ENCODE peak calls at places on chromosomes 3 and 15, in seven cellular contexts. Z, J, Y, C, G, B and M are unnamed samples.

GRCh38 chr15:67110400-67110799 is 45.0 kb downstream of the SMAD3 start:
- DNase-seq in Z (no peak), G (no peak), J (no peak), C (no peak), Y (no peak), B (no peak), M (peak)

GRCh38 chr3:36700537-36701248 is 63.7 kb downstream of the DCLK3 start:
- DNase-seq in Z (no peak), G (peak), Y (no peak), B (peak), C (peak), J (peak), M (peak)

GRCh38 chr15:101579766-101580165 is 72.4 kb downstream of the TM2D3 start:
- DNase-seq in Z (no peak), G (no peak), C (no peak), B (peak), Y (no peak), J (no peak), M (no peak)

GRCh38 chr3:1692428-1692827 is 406.2 kb upstream of the CNTN4 start:
- DNase-seq in Y (no peak), G (no peak), B (no peak), Z (no peak), J (no peak), C (no peak), M (no peak)

GRCh38 chr15:77087213-77087612 is 16.3 kb upstream of the TSPAN3 start:
- DNase-seq in G (no peak), Z (no peak), J (no peak), Y (no peak), B (no peak), C (no peak), M (no peak)

GRCh38 chr3:30495172-30496124 is 111.0 kb upstream of the TGFBR2 start:
- DNase-seq in C (no peak), G (no peak), Y (no peak), Z (no peak), B (no peak), J (no peak), M (no peak)

GRCh38 chr15:50940506-50940905 is 32.0 kb downstream of the AP4E1 start:
- DNase-seq in C (no peak), G (no peak), Y (no peak), B (peak), Z (no peak), J (no peak), M (no peak)

GRCh38 chr15:55587321-55588069 is 650 bp downstream of the PYGO1 start:
- DNase-seq in C (peak), G (no peak), J (no peak), Z (peak), B (peak), Y (no peak), M (no peak)

GRCh38 chr3:114428173-114428606 is 134.4 kb downstream of the TIGIT start:
- DNase-seq in B (no peak), C (no peak), J (no peak), Z (no peak), Y (no peak), G (no peak), M (no peak)

GRCh38 chr15:59372352-59373211 is at the start of gene MYO1E:
- DNase-seq in B (peak), Z (peak), Y (no peak), G (peak), J (peak), C (peak), M (peak)

GRCh38 chr15:53588773-53589172 is 170.7 kb downstream of the WDR72 start:
- DNase-seq in Y (no peak), J (no peak), G (no peak), B (peak), C (no peak), Z (no peak), M (no peak)

GRCh38 chr3:73685061-73685460 is 60.3 kb upstream of the PDZRN3 start:
- DNase-seq in Y (no peak), G (peak), C (no peak), Z (no peak), J (no peak), B (no peak), M (no peak)

GRCh38 chr3:147652682-147653081 is 243.5 kb downstream of the ZIC1 start:
- DNase-seq in B (peak), G (no peak), Z (no peak), C (no peak), Y (no peak), J (no peak), M (no peak)

GRCh38 chr3:152298393-152299242 is 29.9 kb downstream of the MBNL1 start:
- DNase-seq in Y (peak), J (no peak), Z (no peak), G (peak), C (no peak), B (peak), M (peak)